ENCODE peak calls at places on chromosomes 5 and 9, in six cellular contexts. B, U, K, R, D and M are unnamed samples. For H3K4me1, the result is how much of the 10 kb centered on the place peaks cover.

GRCh38 chr5:89769975-89770374 is 639.6 kb downstream of the CETN3 start:
- DNase-seq in U (no peak), B (peak), K (no peak), D (no peak), R (peak), M (no peak)

GRCh38 chr5:79418276-79418675 is 95.7 kb downstream of the HOMER1 start:
- DNase-seq in R (no peak), B (no peak), D (no peak), U (no peak), K (no peak), M (no peak)

GRCh38 chr9:582775-583174 is 258.7 kb upstream of the DMRT1 start:
- DNase-seq in R (no peak), U (no peak), K (no peak), B (no peak), D (no peak), M (no peak)

GRCh38 chr9:131676431-131676972 is 63.4 kb downstream of the RAPGEF1 start:
- DNase-seq in R (no peak), B (no peak), D (no peak), K (no peak), U (no peak), M (no peak)

GRCh38 chr5:5373351-5374033 is 49.0 kb upstream of the ICE1 start:
- DNase-seq in U (no peak), K (no peak), D (no peak), R (no peak), B (no peak), M (no peak)

GRCh38 chr5:94031631-94032030 is 290.2 kb upstream of the POU5F2 start:
- DNase-seq in U (no peak), K (no peak), B (no peak), R (peak), D (no peak), M (no peak)

GRCh38 chr5:148988328-148988727 is 74.5 kb downstream of the SH3TC2 start:
- DNase-seq in U (no peak), B (no peak), K (no peak), R (no peak), D (no peak), M (no peak)

GRCh38 chr9:79489241-79490000 is 82.3 kb upstream of the TLE4 start:
- DNase-seq in D (no peak), R (peak), U (no peak), B (peak), K (no peak), M (peak)

GRCh38 chr5:132394681-132395259 is 25.3 kb downstream of the SLC22A5 start:
- DNase-seq in B (no peak), R (no peak), D (no peak), U (no peak), K (no peak), M (no peak)

GRCh38 chr5:16673241-16673998 is 56.6 kb upstream of the RETREG1 start:
- DNase-seq in K (no peak), U (no peak), D (no peak), R (no peak), B (no peak), M (no peak)

GRCh38 chr5:67870662-67871061 is 344.9 kb upstream of the PIK3R1 start:
- DNase-seq in U (no peak), K (no peak), D (no peak), B (peak), R (peak), M (no peak)

GRCh38 chr9:13568851-13569618 is 289.5 kb upstream of the MPDZ start:
- DNase-seq in B (peak), U (no peak), K (peak), D (no peak), R (no peak), M (no peak)

GRCh38 chr5:173454381-173454763 is 126.2 kb upstream of the STC2 start:
- DNase-seq in D (no peak), U (no peak), R (peak), B (peak), K (no peak), M (no peak)

GRCh38 chr9:122203995-122204394 is 24.8 kb downstream of the LHX6 start:
- DNase-seq in U (no peak), B (no peak), D (no peak), R (no peak), K (no peak), M (no peak)

GRCh38 chr9:122209451-122209850 is 19.3 kb downstream of the LHX6 start:
- DNase-seq in B (no peak), K (no peak), R (no peak), U (peak), D (peak), M (no peak)

GRCh38 chr9:122204491-122204890 is 24.3 kb downstream of the LHX6 start:
- DNase-seq in K (no peak), U (peak), B (no peak), R (no peak), D (no peak), M (no peak)

GRCh38 chr9:122205176-122205575 is 23.6 kb downstream of the LHX6 start:
- DNase-seq in D (no peak), U (no peak), B (no peak), K (no peak), R (no peak), M (no peak)

DNA sequence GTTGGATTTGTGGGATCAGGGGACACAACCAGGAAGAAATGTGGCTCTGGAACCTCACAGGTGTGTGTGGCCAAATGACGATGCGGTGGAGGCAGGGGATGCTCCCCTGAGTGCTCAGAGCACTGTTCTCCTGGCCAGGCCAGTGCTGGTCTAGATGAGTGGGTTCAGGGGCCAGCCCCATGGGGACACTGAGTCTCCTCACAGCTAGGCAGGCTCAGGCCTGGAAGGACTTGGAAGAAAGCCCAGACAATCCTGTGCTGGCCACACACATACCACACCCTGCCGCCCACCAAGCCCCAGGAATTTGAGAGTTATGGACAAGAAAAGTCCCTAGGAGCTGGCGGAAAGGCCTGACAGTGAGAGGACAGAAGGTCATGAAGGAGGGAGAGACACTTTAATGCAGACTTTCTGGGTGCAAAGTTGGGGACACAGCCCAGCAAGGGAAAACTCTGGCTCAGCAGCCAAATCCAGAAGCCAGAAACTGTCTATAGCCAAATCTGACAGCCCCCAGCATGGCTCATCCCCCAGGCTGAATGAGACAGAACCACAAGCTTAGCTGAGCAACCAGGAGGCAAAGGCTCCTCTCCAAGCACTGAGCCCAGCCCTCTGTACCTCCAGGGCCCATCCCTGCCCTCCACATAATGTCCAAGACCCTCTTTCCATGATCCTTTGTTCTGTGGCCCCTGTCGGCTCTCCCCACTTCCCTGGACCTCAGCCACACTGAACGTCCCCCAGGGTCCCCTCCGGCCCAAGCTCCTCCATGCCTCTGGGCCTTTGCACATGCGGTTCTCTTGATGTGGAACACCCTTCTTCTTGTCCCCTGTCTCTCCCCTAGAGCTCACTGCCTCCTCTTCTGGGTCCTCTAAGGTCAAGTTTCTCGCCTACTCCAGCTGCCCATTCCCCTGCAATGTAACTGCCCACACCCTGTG is 22.4 kb downstream of the LHX6 start:
- DNase-seq in B (peak), R (peak), D (peak), U (peak), K (no peak), M (no peak)
- H3K27ac ChIP-seq in B (no peak), R (no peak), D (no peak), U (no peak), K (no peak), M (no peak)

DNA sequence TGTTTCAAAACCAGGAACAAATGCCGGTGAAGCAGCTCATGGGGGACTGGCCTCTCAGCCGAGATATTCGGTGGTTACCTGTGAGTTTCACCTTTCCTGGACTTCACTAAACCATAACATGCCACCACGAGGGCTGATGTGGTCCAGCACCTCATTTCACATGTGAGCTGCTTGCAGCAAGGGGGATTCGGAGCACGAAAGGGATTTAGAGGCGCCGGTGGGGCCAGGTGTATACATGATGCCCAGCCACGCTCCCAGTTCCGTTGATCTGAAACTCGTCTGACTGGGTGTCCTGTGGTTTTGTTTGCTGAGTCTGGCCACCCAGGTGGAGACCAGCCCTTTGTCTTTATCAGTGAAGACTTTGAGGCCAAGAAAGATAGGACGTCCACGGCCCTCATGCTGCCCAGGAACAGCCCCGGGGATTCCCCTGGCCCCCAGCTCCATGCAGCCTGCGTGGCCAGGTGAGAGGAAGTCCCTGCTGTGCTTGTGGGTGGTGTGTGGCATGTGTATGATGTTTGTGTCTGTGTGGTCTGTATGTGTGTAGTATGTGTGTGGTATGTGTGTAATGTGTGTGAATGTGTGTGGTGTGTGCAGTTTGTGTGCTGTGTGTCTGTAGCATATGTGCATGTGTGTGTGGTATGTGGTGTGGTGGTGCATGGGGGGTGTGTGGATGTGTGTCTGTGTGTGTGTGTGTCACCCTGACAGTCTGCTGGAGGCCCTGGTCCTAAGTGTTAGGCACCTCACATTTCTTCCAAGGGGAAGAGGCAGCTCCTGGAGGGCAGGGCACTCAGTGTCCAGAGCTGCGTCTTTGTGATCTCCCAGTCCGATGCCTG is 23.4 kb downstream of the PHF2 start:
- DNase-seq in D (peak), B (no peak), U (peak), K (peak), R (no peak), M (no peak)
- H3K4me1 ChIP-seq in D (under half), B (under half), U (under half), K (under half), R (under half), M (under half)

GRCh38 chr5:135740475-135740874 is 94.0 kb upstream of the SLC25A48 start:
- DNase-seq in R (no peak), U (no peak), D (no peak), B (no peak), K (peak), M (no peak)
- H3K27ac ChIP-seq in R (no peak), U (no peak), D (no peak), B (no peak), K (no peak), M (no peak)

GRCh38 chr9:75893096-75893495 is 2.6 kb downstream of the PCSK5 start:
- DNase-seq in K (no peak), U (no peak), D (no peak), R (no peak), B (no peak), M (no peak)

GRCh38 chr9:75892168-75892901 is 1.9 kb downstream of the PCSK5 start:
- DNase-seq in B (peak), R (peak), D (peak), K (peak), U (peak), M (peak)

GRCh38 chr9:75890541-75891276 is at the start of gene PCSK5:
- DNase-seq in B (peak), D (peak), K (peak), R (peak), U (peak), M (peak)

GRCh38 chr9:75889977-75890540 is 414 bp upstream of the PCSK5 start:
- DNase-seq in K (no peak), D (no peak), U (no peak), R (peak), B (peak), M (peak)

DNA sequence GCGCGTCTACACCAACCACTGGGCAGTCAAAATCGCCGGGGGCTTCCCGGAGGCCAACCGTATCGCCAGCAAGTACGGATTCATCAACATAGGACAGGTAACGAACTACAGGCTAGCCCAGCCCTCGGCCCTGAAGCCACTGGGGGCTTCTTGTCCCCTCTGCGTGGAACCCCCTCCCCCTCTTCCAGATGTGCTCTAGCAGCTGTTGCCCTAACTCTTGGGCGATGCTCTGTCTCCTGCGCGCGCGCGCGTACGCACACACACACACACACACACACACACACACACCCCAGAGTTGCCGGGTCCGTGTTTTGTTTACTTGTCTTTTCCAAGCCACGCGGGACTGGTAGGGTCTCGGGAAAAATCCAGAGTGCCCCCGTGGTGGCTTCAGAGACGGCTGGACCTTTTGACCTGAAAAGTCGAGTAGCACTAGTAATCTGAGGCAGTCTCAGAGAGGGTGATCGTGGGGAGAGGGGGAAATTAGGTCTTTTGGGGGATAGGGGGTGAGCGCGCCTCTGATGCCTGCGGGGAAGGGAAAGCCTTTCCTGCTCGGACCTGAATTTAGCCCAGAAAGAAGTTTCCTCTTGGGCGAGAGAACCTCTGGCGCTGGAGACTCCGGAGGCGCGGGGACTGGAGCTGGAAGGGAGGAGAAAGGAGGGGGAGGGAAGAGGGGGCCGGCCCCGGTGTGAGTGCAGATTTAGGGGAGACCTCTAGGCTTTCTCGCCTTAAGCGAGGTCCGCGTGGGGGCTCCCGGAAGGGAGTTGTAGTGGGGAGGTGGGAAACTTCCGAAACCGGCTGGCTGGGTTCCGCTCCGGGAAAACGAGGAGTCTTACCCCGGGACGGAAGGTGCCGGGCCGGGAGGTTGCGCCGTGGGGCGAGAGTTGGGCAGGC is 1.0 kb downstream of the PCSK5 start:
- DNase-seq in U (peak), B (peak), D (peak), K (peak), R (peak), M (peak)
- H3K4me1 ChIP-seq in U (under half), B (under half), D (under half), K (under half), R (under half), M (under half)

DNA sequence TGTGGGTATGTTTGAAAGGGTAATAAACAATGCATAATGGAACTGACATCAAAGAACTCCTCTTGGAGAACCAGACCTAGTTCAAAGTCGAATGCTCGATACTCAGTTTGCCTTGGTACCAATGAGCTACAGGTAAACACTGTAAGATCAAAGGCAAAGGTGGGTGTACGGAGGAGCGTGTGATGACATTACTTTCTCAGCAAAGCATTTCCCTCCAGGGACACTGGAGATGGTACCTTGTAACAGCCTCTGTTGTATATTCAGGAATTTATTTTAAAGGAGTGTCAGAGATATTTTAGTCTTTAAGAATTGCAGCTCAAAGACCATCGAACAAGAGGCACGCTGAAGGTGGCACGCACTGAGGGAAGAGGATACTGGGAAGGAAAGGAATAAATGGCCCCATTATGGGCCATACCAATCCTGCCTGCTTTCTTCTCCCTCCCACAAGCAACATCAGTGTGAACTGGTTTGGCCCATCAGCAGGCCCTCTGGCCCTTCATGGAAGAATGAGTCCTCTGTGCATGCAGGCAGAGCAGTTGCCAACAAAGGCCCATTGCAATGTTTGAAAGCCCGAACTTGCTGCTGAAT is 410.3 kb downstream of the ACTL7B start:
- DNase-seq in D (no peak), R (no peak), B (no peak), K (no peak), U (no peak), M (no peak)
- H3K27ac ChIP-seq in D (no peak), R (peak), B (no peak), K (no peak), U (no peak), M (no peak)

DNA sequence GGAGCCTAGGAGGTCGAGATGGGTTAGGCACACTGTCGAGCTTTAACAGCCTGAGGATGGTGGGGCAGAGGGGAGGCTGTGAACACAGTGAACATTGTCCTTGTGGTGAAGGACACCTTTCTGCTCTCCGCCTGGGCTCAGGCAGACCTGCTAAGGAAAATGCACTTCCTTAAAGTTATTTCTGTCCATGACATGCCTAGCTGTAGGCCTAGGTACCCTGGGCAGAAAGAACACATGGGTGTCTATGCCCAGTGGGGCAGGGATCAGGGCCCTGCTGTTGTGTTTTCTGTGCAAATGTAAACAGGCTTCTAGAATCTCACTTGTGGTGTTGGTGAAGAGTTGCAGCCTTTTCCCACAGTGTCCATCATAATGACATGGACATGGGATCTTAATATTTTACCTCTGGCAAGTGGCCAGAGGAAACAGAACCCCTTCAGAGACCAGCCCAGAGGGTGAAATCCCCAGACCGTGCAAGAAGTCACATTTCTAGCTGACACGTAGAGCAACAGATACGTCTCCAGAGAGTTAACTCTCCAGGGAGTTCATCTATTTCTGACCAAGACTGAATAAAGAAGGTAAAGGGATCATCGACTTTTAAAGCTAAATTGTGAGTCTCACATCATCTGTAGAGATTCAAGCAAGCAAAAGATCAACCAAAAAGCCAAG is 79.2 kb downstream of the C9orf152 start:
- DNase-seq in K (no peak), R (no peak), B (peak), D (no peak), U (no peak), M (no peak)
- H3K4me1 ChIP-seq in K (under half), R (half or more), B (under half), D (half or more), U (under half), M (under half)

GRCh38 chr9:97557606-97558095 is 56.2 kb downstream of the TMOD1 start:
- DNase-seq in D (peak), K (no peak), R (peak), U (peak), B (no peak), M (peak)

GRCh38 chr9:97560154-97560553 is 58.7 kb downstream of the TMOD1 start:
- DNase-seq in R (no peak), D (no peak), B (no peak), K (no peak), U (no peak), M (no peak)

GRCh38 chr9:97556721-97557605 is 55.5 kb downstream of the TMOD1 start:
- DNase-seq in K (no peak), U (peak), D (peak), R (no peak), B (no peak), M (peak)

GRCh38 chr9:97559111-97559514 is 57.6 kb downstream of the TMOD1 start:
- DNase-seq in B (no peak), U (no peak), K (no peak), D (peak), R (no peak), M (no peak)

GRCh38 chr9:97558701-97559101 is 57.2 kb downstream of the TMOD1 start:
- DNase-seq in B (no peak), K (no peak), D (no peak), R (no peak), U (no peak), M (no peak)
- H3K27ac ChIP-seq in B (no peak), K (no peak), D (peak), R (no peak), U (no peak), M (peak)

GRCh38 chr5:76425940-76426339 is 22.9 kb downstream of the IQGAP2 start:
- DNase-seq in D (no peak), K (no peak), U (no peak), B (no peak), R (no peak), M (no peak)

GRCh38 chr5:76431779-76432178 is 28.7 kb downstream of the IQGAP2 start:
- DNase-seq in K (no peak), B (no peak), R (no peak), D (no peak), U (no peak), M (no peak)

GRCh38 chr5:76426391-76426802 is 23.3 kb downstream of the IQGAP2 start:
- DNase-seq in B (no peak), R (no peak), U (no peak), K (peak), D (no peak), M (no peak)

GRCh38 chr5:76427481-76428140 is 24.5 kb downstream of the IQGAP2 start:
- DNase-seq in R (no peak), U (no peak), K (peak), D (no peak), B (no peak), M (no peak)

GRCh38 chr5:76431336-76431735 is 28.3 kb downstream of the IQGAP2 start:
- DNase-seq in D (no peak), R (no peak), B (no peak), U (no peak), K (no peak), M (no peak)
- H3K4me1 ChIP-seq in D (under half), R (under half), B (under half), U (under half), K (under half), M (under half)